ENCODE peak calls at places on chromosomes 1 and 21, in eight cellular contexts. T is EH, J is iris pigment epithelial cell, D is kidney tubule cell, I is SK-N-SH, N is heart left ventricle, G is astrocyte, M is HS-27A. Q is an unnamed sample.

GRCh38 chr1:119871881-119872280 is 24.4 kb downstream of the ADAM30 start:
- DNase-seq in T (peak), J (no peak), D (no peak), I (no peak), N (no peak), G (peak), M (no peak), Q (no peak)

GRCh38 chr1:45359882-45360513 is 19.8 kb upstream of the MUTYH start:
- DNase-seq in T (peak), J (peak), D (peak), I (peak), N (peak), G (peak), M (peak), Q (peak)

GRCh38 chr1:1629430-1630190 is 2.4 kb upstream of the MMP23B start:
- DNase-seq in T (no peak), J (no peak), D (no peak), I (peak), N (no peak), G (no peak), M (no peak), Q (peak)

GRCh38 chr1:52613611-52614373 is 11.6 kb downstream of the GPX7 start:
- DNase-seq in T (peak), J (peak), D (no peak), I (no peak), N (no peak), G (no peak), M (no peak), Q (no peak)

GRCh38 chr21:31509108-31510017 is 150.1 kb upstream of the SOD1 start:
- DNase-seq in T (no peak), J (peak), D (peak), I (no peak), N (no peak), G (peak), M (no peak), Q (peak)

GRCh38 chr1:84842748-84843231 is 50.2 kb downstream of the LPAR3 start:
- DNase-seq in T (no peak), J (peak), D (no peak), I (no peak), N (no peak), G (no peak), M (no peak), Q (no peak)

GRCh38 chr1:11335417-11336070 is 62.5 kb downstream of the UBIAD1 start:
- DNase-seq in T (no peak), J (no peak), D (no peak), I (no peak), N (no peak), G (no peak), M (no peak), Q (no peak)

GRCh38 chr1:25568090-25568833 is 24.9 kb downstream of the LDLRAP1 start:
- DNase-seq in T (peak), J (peak), D (peak), I (no peak), N (no peak), G (peak), M (no peak), Q (no peak)

GRCh38 chr1:229003233-229004031 is 267.5 kb upstream of the RAB4A start:
- DNase-seq in T (peak), J (no peak), D (no peak), I (no peak), N (no peak), G (no peak), M (no peak), Q (no peak)

Q was measured in stimulated activated naive CD8-positive, alpha-beta T cell treated with anti-CD3 and anti-CD28 coated beads, Interleukin-15, amount 100 ng/mL, for 72 hours.